ENCODE peak calls at places on chromosomes 3 and 15, in four cellular contexts. Z, B, L and H are unnamed samples.

GRCh38 chr15:49464513-49464912 is 41.5 kb downstream of the FGF7 start:
- DNase-seq in Z (no peak), B (no peak), L (no peak), H (no peak)

GRCh38 chr15:47504624-47505256 is 212.6 kb upstream of the SEMA6D start:
- DNase-seq in Z (no peak), B (no peak), L (no peak), H (no peak)

GRCh38 chr3:153456831-153457545 is 295.0 kb downstream of the RAP2B start:
- DNase-seq in Z (no peak), B (no peak), L (no peak), H (no peak)

GRCh38 chr15:40982855-40983254 is 29.6 kb downstream of the CHAC1 start:
- DNase-seq in Z (no peak), B (no peak), L (no peak), H (no peak)

GRCh38 chr3:71859128-71859519 is 74.2 kb upstream of the PROK2 start:
- DNase-seq in Z (peak; percentile 25), B (no peak), L (peak; percentile 10), H (no peak)

GRCh38 chr3:135992072-135992471 is 26.5 kb downstream of the PPP2R3A start:
- DNase-seq in Z (no peak), B (peak; percentile 24), L (no peak), H (no peak)

GRCh38 chr3:194296448-194296831 is 54.7 kb downstream of the CPN2 start:
- DNase-seq in Z (no peak), B (no peak), L (no peak), H (no peak)

GRCh38 chr3:7585052-7585451 is 724.1 kb downstream of the GRM7 start:
- DNase-seq in Z (no peak), B (no peak), L (no peak), H (no peak)

GRCh38 chr15:37973856-37974255 is 39.4 kb downstream of the TMCO5A start:
- DNase-seq in Z (no peak), B (no peak), L (no peak), H (no peak)

GRCh38 chr3:11136871-11137626 is 17.2 kb upstream of the HRH1 start:
- DNase-seq in Z (no peak), B (peak; percentile 93), L (no peak), H (no peak)

GRCh38 chr3:27059489-27059888 is 309.7 kb downstream of the NEK10 start:
- DNase-seq in Z (no peak), B (no peak), L (no peak), H (no peak)

GRCh38 chr3:41753651-41754050 is 208.3 kb downstream of the ULK4 start:
- DNase-seq in Z (no peak), B (no peak), L (no peak), H (no peak)

GRCh38 chr3:62180514-62180913 is 192.8 kb downstream of the FEZF2 start:
- DNase-seq in Z (no peak), B (no peak), L (no peak), H (no peak)

GRCh38 chr3:186705882-186706780 is 11.0 kb upstream of the KNG1 start:
- DNase-seq in Z (no peak), B (no peak), L (no peak), H (no peak)

GRCh38 chr15:80755884-80756283 is 23.3 kb upstream of the CEMIP start:
- DNase-seq in Z (no peak), B (no peak), L (no peak), H (no peak)

GRCh38 chr15:70829366-70830166 is 24.4 kb downstream of the LARP6 start:
- DNase-seq in Z (no peak), B (no peak), L (no peak), H (no peak)

GRCh38 chr3:73055583-73056364 is 5.7 kb upstream of the EBLN2 start:
- DNase-seq in Z (no peak), B (no peak), L (no peak), H (no peak)

GRCh38 chr3:59518268-59518667 is 468.4 kb upstream of the CFAP20DC start:
- DNase-seq in Z (no peak), B (no peak), L (no peak), H (no peak)

GRCh38 chr15:26166429-26166828 is 303.3 kb upstream of the ATP10A start:
- DNase-seq in Z (no peak), B (no peak), L (no peak), H (no peak)

GRCh38 chr15:101458158-101458895 is 31.2 kb downstream of the PCSK6 start:
- DNase-seq in Z (no peak), B (no peak), L (no peak), H (no peak)

GRCh38 chr15:51038258-51039042 is 56.3 kb downstream of the TNFAIP8L3 start:
- DNase-seq in Z (no peak), B (no peak), L (no peak), H (no peak)

GRCh38 chr3:4633078-4634004 is 140.2 kb downstream of the ITPR1 start:
- DNase-seq in Z (peak; percentile 51), B (peak; percentile 20), L (peak; percentile 17), H (no peak)

GRCh38 chr3:139292192-139292591 is 51.6 kb upstream of the MRPS22 start:
- DNase-seq in Z (no peak), B (no peak), L (no peak), H (no peak)

GRCh38 chr15:29044506-29044905 is 158.7 kb downstream of the APBA2 start:
- DNase-seq in Z (no peak), B (no peak), L (no peak), H (no peak)

GRCh38 chr3:142723665-142723967 is 218 bp upstream of the TRPC1 start:
- DNase-seq in Z (no peak), B (no peak), L (no peak), H (no peak)

GRCh38 chr3:101827211-101828174 is 21.8 kb upstream of the NFKBIZ start:
- DNase-seq in Z (peak; percentile 77), B (no peak), L (no peak), H (peak; percentile 63)